ENCODE peak calls at places on chromosomes 5 and 9, in five cellular contexts. U, E, M, D and J are unnamed samples.

GRCh38 chr9:19431361-19432171 is 22.8 kb downstream of the ACER2 start:
- DNase-seq in U (no peak), E (no peak), M (no peak), D (no peak), J (no peak)

GRCh38 chr9:92474569-92474968 is 7.7 kb downstream of the ASPN start:
- DNase-seq in U (no peak), E (no peak), M (no peak), D (no peak), J (no peak)

GRCh38 chr5:178595750-178596149 is 5.6 kb upstream of the COL23A1 start:
- DNase-seq in U (no peak), E (no peak), M (no peak), D (no peak), J (no peak)

GRCh38 chr5:40652441-40653220 is 27.1 kb upstream of the PTGER4 start:
- DNase-seq in U (no peak), E (no peak), M (no peak), D (peak; percentile 58), J (no peak)

GRCh38 chr5:144951001-144951400 is 780.3 kb downstream of the KCTD16 start:
- DNase-seq in U (no peak), E (no peak), M (no peak), D (peak; percentile 3), J (no peak)

GRCh38 chr5:144230806-144231205 is 60.1 kb downstream of the KCTD16 start:
- DNase-seq in U (no peak), E (no peak), M (no peak), D (no peak), J (no peak)

GRCh38 chr5:56055859-56056258 is 61.1 kb upstream of the IL6ST start:
- DNase-seq in U (no peak), E (no peak), M (no peak), D (no peak), J (no peak)

GRCh38 chr9:29456940-29457339 is 1883.7 kb upstream of the C9orf72 start:
- DNase-seq in U (no peak), E (no peak), M (no peak), D (peak; percentile 64), J (no peak)

GRCh38 chr5:88925692-88926490 is 42.9 kb upstream of the MEF2C start:
- DNase-seq in U (no peak), E (no peak), M (no peak), D (no peak), J (no peak)

GRCh38 chr5:124743534-124744169 is 2.8 kb downstream of the ZNF608 start:
- DNase-seq in U (no peak), E (no peak), M (no peak), D (peak; percentile 55), J (no peak)

GRCh38 chr5:67331296-67331925 is 134.8 kb upstream of the CD180 start:
- DNase-seq in U (no peak), E (no peak), M (no peak), D (no peak), J (no peak)

GRCh38 chr9:122374885-122375420 is 4.1 kb downstream of the PTGS1 start:
- DNase-seq in U (no peak), E (no peak), M (no peak), D (no peak), J (peak; percentile 87)

GRCh38 chr9:124683043-124683442 is 88.1 kb downstream of the NR6A1 start:
- DNase-seq in U (no peak), E (no peak), M (no peak), D (no peak), J (no peak)

GRCh38 chr9:100673249-100673648 is 95.4 kb downstream of the CAVIN4 start:
- DNase-seq in U (no peak), E (no peak), M (no peak), D (no peak), J (no peak)

GRCh38 chr5:174504266-174504726 is 220.1 kb upstream of the MSX2 start:
- DNase-seq in U (no peak), E (no peak), M (no peak), D (no peak), J (no peak)

GRCh38 chr9:37029776-37030590 is 4.1 kb downstream of the PAX5 start:
- DNase-seq in U (no peak), E (no peak), M (no peak), D (no peak), J (no peak)

GRCh38 chr9:111258209-111258877 is 71.7 kb downstream of the OR2K2 start:
- DNase-seq in U (no peak), E (no peak), M (no peak), D (no peak), J (no peak)

GRCh38 chr5:60494144-60494543 is 205.8 kb downstream of the DEPDC1B start:
- DNase-seq in U (no peak), E (no peak), M (no peak), D (no peak), J (no peak)